ENCODE peak calls at places on chromosomes 16 and 17, in five cellular contexts. One of them, this sample, is unnamed.

GRCh38 chr16:89275284-89275584 is 57.7 kb downstream of the ZNF778 start:
- DNase-seq in cardiac fibroblast: no peak
- DNase-seq in tibial nerve: no peak
- DNase-seq in heart left ventricle: no peak
- DNase-seq in BJ: no peak
- DNase-seq in this sample: no peak

GRCh38 chr17:4616456-4616855 is 25.0 kb downstream of the ALOX15 start:
- DNase-seq in cardiac fibroblast: no peak
- DNase-seq in tibial nerve: no peak
- DNase-seq in heart left ventricle: no peak
- DNase-seq in BJ: no peak
- DNase-seq in this sample: no peak

GRCh38 chr17:34672176-34672785 is 92.9 kb downstream of the TMEM132E start:
- DNase-seq in cardiac fibroblast: no peak
- DNase-seq in tibial nerve: no peak
- DNase-seq in heart left ventricle: no peak
- DNase-seq in BJ: no peak
- DNase-seq in this sample: no peak

GRCh38 chr17:31472137-31472536 is 80.7 kb downstream of the RAB11FIP4 start:
- DNase-seq in cardiac fibroblast: no peak
- DNase-seq in tibial nerve: no peak
- DNase-seq in heart left ventricle: no peak
- DNase-seq in BJ: no peak
- DNase-seq in this sample: no peak

GRCh38 chr17:60421273-60422161 is 772 bp upstream of the CHCT1 start:
- DNase-seq in cardiac fibroblast: peak; percentile 67
- DNase-seq in tibial nerve: peak; percentile 35
- DNase-seq in heart left ventricle: peak; percentile 75
- DNase-seq in BJ: no peak
- DNase-seq in this sample: peak; percentile 77

GRCh38 chr17:47694018-47694817 is at the start of gene TBKBP1:
- DNase-seq in cardiac fibroblast: peak; percentile 80
- DNase-seq in tibial nerve: no peak
- DNase-seq in heart left ventricle: peak; percentile 62
- DNase-seq in BJ: no peak
- DNase-seq in this sample: no peak

GRCh38 chr16:89322381-89323119 is 105.0 kb downstream of the ZNF778 start:
- DNase-seq in cardiac fibroblast: peak; percentile 89
- DNase-seq in tibial nerve: no peak
- DNase-seq in heart left ventricle: peak; percentile 54
- DNase-seq in BJ: no peak
- DNase-seq in this sample: no peak

GRCh38 chr17:3913531-3914318 is 2.5 kb downstream of the P2RX1 start:
- DNase-seq in cardiac fibroblast: peak; percentile 86
- DNase-seq in tibial nerve: peak; percentile 69
- DNase-seq in heart left ventricle: peak; percentile 77
- DNase-seq in BJ: no peak
- DNase-seq in this sample: peak; percentile 83

GRCh38 chr17:29042679-29043538 is at the start of gene PIPOX:
- DNase-seq in cardiac fibroblast: peak; percentile 77
- DNase-seq in tibial nerve: no peak
- DNase-seq in heart left ventricle: peak; percentile 50
- DNase-seq in BJ: no peak
- DNase-seq in this sample: peak; percentile 47

GRCh38 chr16:81641403-81642106 is 137.5 kb upstream of the PLCG2 start:
- DNase-seq in cardiac fibroblast: no peak
- DNase-seq in tibial nerve: no peak
- DNase-seq in heart left ventricle: no peak
- DNase-seq in BJ: no peak
- DNase-seq in this sample: no peak

GRCh38 chr16:72317378-72317777 is 145.4 kb upstream of the PMFBP1 start:
- DNase-seq in cardiac fibroblast: peak; percentile 82
- DNase-seq in tibial nerve: no peak
- DNase-seq in heart left ventricle: no peak
- DNase-seq in BJ: peak; percentile 9
- DNase-seq in this sample: no peak

GRCh38 chr17:45854209-45854608 is 9.5 kb downstream of the SPPL2C start:
- DNase-seq in cardiac fibroblast: no peak
- DNase-seq in tibial nerve: no peak
- DNase-seq in heart left ventricle: no peak
- DNase-seq in BJ: no peak
- DNase-seq in this sample: no peak

GRCh38 chr16:2270588-2271470 is 2.9 kb upstream of the RNPS1 start:
- DNase-seq in cardiac fibroblast: no peak
- DNase-seq in tibial nerve: no peak
- DNase-seq in heart left ventricle: no peak
- DNase-seq in BJ: no peak
- DNase-seq in this sample: no peak

GRCh38 chr16:85415196-85415988 is 197.7 kb upstream of the GSE1 start:
- DNase-seq in cardiac fibroblast: no peak
- DNase-seq in tibial nerve: no peak
- DNase-seq in heart left ventricle: no peak
- DNase-seq in BJ: no peak
- DNase-seq in this sample: no peak

GRCh38 chr17:77736207-77736600 is 222.3 kb upstream of the TNRC6C start:
- DNase-seq in cardiac fibroblast: no peak
- DNase-seq in tibial nerve: no peak
- DNase-seq in heart left ventricle: peak; percentile 43
- DNase-seq in BJ: no peak
- DNase-seq in this sample: no peak

GRCh38 chr16:81910366-81910885 is 100.8 kb downstream of the SDR42E1 start:
- DNase-seq in cardiac fibroblast: no peak
- DNase-seq in tibial nerve: no peak
- DNase-seq in heart left ventricle: no peak
- DNase-seq in BJ: no peak
- DNase-seq in this sample: no peak

GRCh38 chr16:84663433-84664101 is 15.3 kb downstream of the KLHL36 start:
- DNase-seq in cardiac fibroblast: no peak
- DNase-seq in tibial nerve: no peak
- DNase-seq in heart left ventricle: no peak
- DNase-seq in BJ: no peak
- DNase-seq in this sample: peak; percentile 24

GRCh38 chr17:37607637-37608368 is 1.4 kb downstream of the SYNRG start:
- DNase-seq in cardiac fibroblast: no peak
- DNase-seq in tibial nerve: no peak
- DNase-seq in heart left ventricle: no peak
- DNase-seq in BJ: no peak
- DNase-seq in this sample: peak; percentile 77

GRCh38 chr16:84952335-84953050 is 58.8 kb downstream of the ZDHHC7 start:
- DNase-seq in cardiac fibroblast: peak; percentile 91
- DNase-seq in tibial nerve: peak; percentile 57
- DNase-seq in heart left ventricle: peak; percentile 78
- DNase-seq in BJ: no peak
- DNase-seq in this sample: peak; percentile 31

GRCh38 chr17:979211-979538 is 401 bp downstream of the NXN start:
- DNase-seq in cardiac fibroblast: no peak
- DNase-seq in tibial nerve: no peak
- DNase-seq in heart left ventricle: no peak
- DNase-seq in BJ: no peak
- DNase-seq in this sample: no peak

GRCh38 chr17:977163-977562 is 2.4 kb downstream of the NXN start:
- DNase-seq in cardiac fibroblast: no peak
- DNase-seq in tibial nerve: no peak
- DNase-seq in heart left ventricle: no peak
- DNase-seq in BJ: no peak
- DNase-seq in this sample: no peak

GRCh38 chr17:979539-980405 is at the start of gene NXN:
- DNase-seq in cardiac fibroblast: peak; percentile 83
- DNase-seq in tibial nerve: peak; percentile 80
- DNase-seq in heart left ventricle: peak; percentile 87
- DNase-seq in BJ: no peak
- DNase-seq in this sample: peak; percentile 75

GRCh38 chr17:976316-976715 is 3.3 kb downstream of the NXN start:
- DNase-seq in cardiac fibroblast: no peak
- DNase-seq in tibial nerve: no peak
- DNase-seq in heart left ventricle: no peak
- DNase-seq in BJ: no peak
- DNase-seq in this sample: no peak

DNA sequence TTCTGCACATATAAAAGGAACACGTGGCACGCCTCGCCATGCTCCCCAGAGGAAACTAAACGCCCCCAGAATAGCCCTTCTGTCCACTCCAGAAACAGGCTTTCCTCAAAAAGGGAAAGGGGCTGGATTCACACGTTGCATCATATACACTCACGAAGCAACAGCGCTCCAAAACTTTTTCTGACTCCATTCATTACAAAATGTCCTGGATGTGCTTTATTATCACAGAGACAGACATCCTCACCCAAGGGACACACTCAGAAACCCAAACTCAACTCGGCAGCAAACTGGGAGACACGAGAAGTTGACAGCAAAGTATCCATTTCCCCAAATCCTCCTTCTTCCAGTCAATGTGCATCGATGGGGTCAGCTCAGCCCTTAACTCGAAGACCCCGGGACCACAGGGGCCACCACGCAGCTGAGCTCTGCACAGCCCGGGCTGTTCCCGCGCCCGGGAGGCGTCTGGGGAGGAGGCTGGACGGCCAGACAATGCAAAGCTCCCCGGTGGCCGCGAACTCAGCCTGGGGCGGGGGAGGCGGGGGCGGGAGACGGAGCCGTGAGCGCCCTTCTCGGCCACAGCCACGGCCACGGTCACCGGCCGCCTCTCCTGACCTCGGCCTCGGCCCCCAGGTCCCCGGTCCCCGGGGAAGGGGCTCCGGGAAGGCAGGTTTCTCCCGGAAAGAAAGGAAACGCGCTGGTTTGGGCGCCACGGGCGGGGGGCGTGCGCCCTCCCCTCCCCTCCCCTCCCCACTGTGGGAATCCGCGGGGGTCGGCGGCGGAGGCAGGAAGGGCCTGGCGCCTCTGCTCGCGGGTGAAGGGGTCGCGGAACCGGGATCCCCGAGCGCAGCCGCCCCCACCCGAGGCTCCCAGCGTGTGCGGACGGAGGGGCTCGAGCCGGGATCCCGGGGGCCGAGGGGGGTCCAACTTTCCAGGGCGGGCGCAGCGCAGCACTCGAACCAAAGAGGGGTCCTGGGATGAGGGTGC is 1.2 kb downstream of the NXN start:
- DNase-seq in cardiac fibroblast: peak; percentile 34
- DNase-seq in tibial nerve: no peak
- DNase-seq in heart left ventricle: peak; percentile 51
- DNase-seq in BJ: no peak
- DNase-seq in this sample: no peak
- TF ChIP-seq CTCF in cardiac fibroblast: no peak
- TF ChIP-seq CTCF in tibial nerve: no peak
- TF ChIP-seq CTCF in heart left ventricle: no peak
- TF ChIP-seq CTCF in BJ: no peak
- TF ChIP-seq CTCF in this sample: no peak

DNA sequence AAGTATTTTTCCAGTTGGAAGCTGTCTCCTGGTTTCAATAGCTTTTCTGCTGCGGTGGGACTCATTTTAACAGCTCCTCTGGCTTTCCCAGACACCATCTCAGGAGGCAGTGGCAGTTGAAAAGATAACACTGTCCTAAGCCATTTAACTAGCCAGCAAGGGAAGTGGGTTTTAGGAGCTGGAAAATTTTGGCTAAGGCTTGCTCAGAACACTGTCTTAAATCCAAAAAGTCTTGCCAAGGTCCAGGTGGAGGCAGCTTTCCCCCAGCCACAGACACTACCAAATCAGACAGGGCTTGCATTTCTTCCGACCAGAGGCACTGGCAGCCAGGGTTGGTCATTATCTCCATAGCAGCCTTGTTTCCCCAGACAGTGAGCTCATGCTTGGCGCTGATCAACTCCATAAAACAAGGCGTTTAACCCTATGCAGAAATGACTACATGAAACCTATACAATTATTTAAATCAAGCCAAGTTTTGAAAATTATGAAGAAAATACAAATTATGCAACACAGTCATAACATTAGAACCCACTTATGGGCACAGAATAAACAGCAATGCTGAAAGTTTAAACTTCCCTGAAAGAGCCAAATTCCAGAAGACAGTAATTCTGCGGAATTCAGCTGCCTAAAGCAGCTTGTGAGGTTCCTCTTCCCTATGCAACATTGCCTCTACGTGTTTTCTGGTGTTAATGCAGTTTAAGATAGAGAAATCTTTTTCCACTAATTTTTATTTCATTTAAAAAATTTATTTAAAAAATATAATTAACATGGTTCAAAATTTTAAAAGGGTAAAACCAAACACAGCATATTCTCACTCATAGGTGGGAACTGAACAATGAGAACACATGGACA is 25.0 kb downstream of the GABARAPL2 start:
- DNase-seq in cardiac fibroblast: peak; percentile 83
- DNase-seq in tibial nerve: no peak
- DNase-seq in heart left ventricle: peak; percentile 85
- DNase-seq in BJ: peak; percentile 54
- DNase-seq in this sample: no peak
- TF ChIP-seq CTCF in cardiac fibroblast: no peak
- TF ChIP-seq CTCF in tibial nerve: no peak
- TF ChIP-seq CTCF in heart left ventricle: no peak
- TF ChIP-seq CTCF in BJ: peak; percentile 28
- TF ChIP-seq CTCF in this sample: no peak

DNA sequence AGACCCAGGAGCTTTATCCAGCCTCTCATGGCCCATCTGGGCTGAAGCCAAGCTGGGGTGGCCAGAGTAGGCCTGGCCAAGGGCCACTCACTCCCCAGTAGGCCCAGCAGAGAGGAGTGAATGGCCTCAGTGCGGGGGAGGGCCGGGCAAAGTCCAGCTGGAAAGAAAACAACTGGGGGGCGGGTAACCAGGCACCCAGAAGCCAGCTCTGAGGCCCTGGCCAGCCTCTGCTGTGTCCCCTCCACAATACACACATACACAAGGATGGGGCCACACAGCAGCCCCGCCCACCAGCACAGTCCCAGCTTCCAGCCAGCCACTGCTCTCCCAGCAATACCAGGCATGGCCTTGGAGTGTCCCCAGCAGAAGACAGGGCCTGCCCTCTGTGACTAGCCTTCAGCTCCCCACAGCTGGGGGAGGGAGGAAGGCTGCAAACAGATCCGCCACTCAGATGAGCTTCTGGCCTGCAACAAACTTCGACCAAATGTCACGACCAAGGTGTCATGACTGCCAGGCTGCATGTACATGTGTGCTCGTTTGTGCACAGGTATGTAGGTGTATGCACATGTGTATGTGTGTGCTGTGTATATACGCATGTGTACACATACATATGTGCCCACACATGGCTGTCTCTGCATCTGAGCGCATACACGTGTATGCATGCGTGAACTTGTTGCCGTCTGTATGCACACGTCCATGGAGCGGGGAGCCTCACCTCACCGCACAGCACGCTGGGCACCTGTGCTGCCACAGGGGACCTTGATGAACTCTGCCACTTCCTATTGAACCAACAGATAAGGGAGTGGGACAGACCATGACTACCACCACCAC is 5.0 kb downstream of the CARHSP1 start:
- DNase-seq in cardiac fibroblast: no peak
- DNase-seq in tibial nerve: peak; percentile 51
- DNase-seq in heart left ventricle: peak; percentile 67
- DNase-seq in BJ: no peak
- DNase-seq in this sample: no peak
- TF ChIP-seq CTCF in cardiac fibroblast: no peak
- TF ChIP-seq CTCF in tibial nerve: peak; percentile 42
- TF ChIP-seq CTCF in heart left ventricle: no peak
- TF ChIP-seq CTCF in BJ: no peak
- TF ChIP-seq CTCF in this sample: no peak

DNA sequence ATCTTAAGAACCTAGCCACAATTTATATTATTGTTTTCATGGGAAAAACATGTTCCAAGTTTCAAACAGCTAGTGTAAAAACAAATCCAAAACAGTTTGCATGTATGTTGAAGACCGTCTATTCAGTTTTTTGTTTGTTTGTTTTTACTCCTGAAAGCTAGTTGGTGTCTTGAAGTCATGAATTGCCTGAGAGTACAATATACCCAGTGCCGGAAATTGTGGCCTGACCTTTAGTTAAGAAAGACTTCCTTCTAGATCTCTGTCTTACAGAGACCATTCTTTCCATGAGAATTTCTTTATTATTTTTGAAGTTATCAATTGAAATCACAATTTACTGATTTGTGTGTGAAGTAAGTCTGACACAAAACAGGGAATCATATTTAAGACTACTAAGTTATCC is 474.8 kb downstream of the KCNJ2 start:
- DNase-seq in cardiac fibroblast: no peak
- DNase-seq in tibial nerve: no peak
- DNase-seq in heart left ventricle: no peak
- DNase-seq in BJ: no peak
- DNase-seq in this sample: no peak
- TF ChIP-seq CTCF in cardiac fibroblast: no peak
- TF ChIP-seq CTCF in tibial nerve: no peak
- TF ChIP-seq CTCF in heart left ventricle: no peak
- TF ChIP-seq CTCF in BJ: no peak
- TF ChIP-seq CTCF in this sample: no peak